ENCODE peak calls at places on chromosomes 4 and X, in four cellular contexts. One of them, this sample, is unnamed.

GRCh38 chrX:10576777-10577444 is 43.5 kb downstream of the MID1 start:
- DNase-seq in cardiac muscle cell: no peak
- DNase-seq in RWPE2: no peak
- DNase-seq in pancreas: no peak
- DNase-seq in this sample: no peak

GRCh38 chr4:65918217-65918616 is 247.9 kb upstream of the EPHA5 start:
- DNase-seq in pancreas: no peak
- DNase-seq in RWPE2: no peak
- DNase-seq in cardiac muscle cell: no peak
- DNase-seq in this sample: no peak

GRCh38 chr4:137998666-137999429 is 243.3 kb downstream of the SLC7A11 start:
- DNase-seq in cardiac muscle cell: peak; percentile 30
- DNase-seq in RWPE2: no peak
- DNase-seq in pancreas: no peak
- DNase-seq in this sample: no peak

GRCh38 chr4:21726255-21726815 is 222.2 kb downstream of the KCNIP4 start:
- DNase-seq in cardiac muscle cell: peak; percentile 63
- DNase-seq in pancreas: no peak
- DNase-seq in RWPE2: no peak
- DNase-seq in this sample: no peak

GRCh38 chr4:73067971-73068394 is 1.5 kb downstream of the COX18 start:
- DNase-seq in RWPE2: no peak
- DNase-seq in pancreas: no peak
- DNase-seq in cardiac muscle cell: peak; percentile 14
- DNase-seq in this sample: no peak

GRCh38 chrX:111409326-111409725 is 2.7 kb downstream of the DCX start:
- DNase-seq in cardiac muscle cell: no peak
- DNase-seq in pancreas: no peak
- DNase-seq in RWPE2: no peak
- DNase-seq in this sample: no peak

GRCh38 chr4:2436301-2436700 is 17.5 kb downstream of the CFAP99 start:
- DNase-seq in cardiac muscle cell: no peak
- DNase-seq in pancreas: no peak
- DNase-seq in RWPE2: no peak
- DNase-seq in this sample: no peak

GRCh38 chrX:130118941-130119640 is 8.8 kb upstream of the ELF4 start:
- DNase-seq in cardiac muscle cell: peak; percentile 50
- DNase-seq in pancreas: no peak
- DNase-seq in RWPE2: no peak
- DNase-seq in this sample: no peak

GRCh38 chr4:111475696-111476095 is 669.6 kb upstream of the FAM241A start:
- DNase-seq in RWPE2: no peak
- DNase-seq in cardiac muscle cell: no peak
- DNase-seq in pancreas: no peak
- DNase-seq in this sample: no peak

GRCh38 chr4:8821151-8821950 is 50.3 kb downstream of the HMX1 start:
- DNase-seq in RWPE2: peak; percentile 35
- DNase-seq in pancreas: no peak
- DNase-seq in cardiac muscle cell: no peak
- DNase-seq in this sample: no peak

GRCh38 chr4:1523033-1523432 is 116.8 kb upstream of the NKX1-1 start:
- DNase-seq in pancreas: no peak
- DNase-seq in cardiac muscle cell: no peak
- DNase-seq in RWPE2: no peak
- DNase-seq in this sample: no peak

GRCh38 chrX:25014366-25014838 is 1.4 kb downstream of the ARX start:
- DNase-seq in pancreas: no peak
- DNase-seq in RWPE2: no peak
- DNase-seq in cardiac muscle cell: no peak
- DNase-seq in this sample: no peak

GRCh38 chrX:39946822-39947221 is 150.9 kb downstream of the BCOR start:
- DNase-seq in pancreas: no peak
- DNase-seq in cardiac muscle cell: peak; percentile 38
- DNase-seq in RWPE2: no peak
- DNase-seq in this sample: no peak

GRCh38 chr4:67049446-67049845 is 495.9 kb downstream of the CENPC start:
- DNase-seq in cardiac muscle cell: no peak
- DNase-seq in RWPE2: no peak
- DNase-seq in pancreas: no peak
- DNase-seq in this sample: no peak

GRCh38 chrX:39438603-39439602 is 637.6 kb downstream of the MID1IP1 start:
- DNase-seq in pancreas: no peak
- DNase-seq in RWPE2: no peak
- DNase-seq in cardiac muscle cell: no peak
- DNase-seq in this sample: no peak

GRCh38 chr4:61411241-61411640 is 211.1 kb downstream of the ADGRL3 start:
- DNase-seq in RWPE2: no peak
- DNase-seq in cardiac muscle cell: peak; percentile 48
- DNase-seq in pancreas: no peak
- DNase-seq in this sample: no peak

GRCh38 chr4:137422666-137423065 is 109.6 kb downstream of the PCDH18 start:
- DNase-seq in cardiac muscle cell: no peak
- DNase-seq in pancreas: no peak
- DNase-seq in RWPE2: no peak
- DNase-seq in this sample: no peak

GRCh38 chr4:53706422-53707032 is 115.2 kb upstream of the LNX1 start:
- DNase-seq in RWPE2: no peak
- DNase-seq in pancreas: no peak
- DNase-seq in cardiac muscle cell: peak; percentile 87
- DNase-seq in this sample: no peak

GRCh38 chrX:45479835-45480422 is 279.3 kb upstream of the DIPK2B start:
- DNase-seq in cardiac muscle cell: peak; percentile 58
- DNase-seq in pancreas: no peak
- DNase-seq in RWPE2: peak; percentile 54
- DNase-seq in this sample: no peak

GRCh38 chr4:120850048-120850599 is 72.4 kb downstream of the PRDM5 start:
- DNase-seq in cardiac muscle cell: peak; percentile 38
- DNase-seq in pancreas: no peak
- DNase-seq in RWPE2: no peak
- DNase-seq in this sample: no peak

GRCh38 chr4:26346203-26346620 is 25.4 kb downstream of the RBPJ start:
- DNase-seq in cardiac muscle cell: peak; percentile 72
- DNase-seq in RWPE2: no peak
- DNase-seq in pancreas: no peak
- DNase-seq in this sample: no peak

GRCh38 chr4:1406946-1407656 is 859 bp upstream of the NKX1-1 start:
- DNase-seq in cardiac muscle cell: no peak
- DNase-seq in RWPE2: no peak
- DNase-seq in pancreas: peak; percentile 7
- DNase-seq in this sample: no peak

This sample was measured in adrenal gland.